ENCODE peak calls at places on chromosomes 11 and 22, in ten cellular contexts. V is GM12865, G is endodermal cell, M is A549, Q is GM06990, U is astrocyte of the spinal cord, S is tibial nerve, F is PC-3, K is fibroblast of lung, N is lower leg skin. L is an unnamed sample.

GRCh38 chr11:61546663-61547062 is 34.2 kb downstream of the SYT7 start:
- DNase-seq in K (no peak), V (no peak), U (no peak), G (no peak), M (no peak), S (no peak), N (no peak), F (no peak), Q (no peak), L (no peak)

GRCh38 chr11:90775573-90776165 is 552.8 kb upstream of the CHORDC1 start:
- DNase-seq in K (no peak), V (no peak), G (no peak), Q (no peak), N (no peak), F (no peak), S (no peak), M (no peak), U (no peak), L (no peak)

GRCh38 chr22:44369241-44369652 is 56.5 kb upstream of the SHISAL1 start:
- DNase-seq in S (no peak), Q (no peak), U (no peak), K (no peak), M (no peak), N (no peak), G (peak), V (no peak), F (no peak), L (no peak)

GRCh38 chr11:68832476-68833176 is 9.1 kb downstream of the CPT1A start:
- DNase-seq in K (no peak), N (no peak), M (no peak), V (no peak), U (no peak), S (no peak), G (peak), Q (no peak), F (no peak), L (no peak)

GRCh38 chr11:44946268-44946667 is 4.4 kb downstream of the TP53I11 start:
- DNase-seq in S (peak), Q (no peak), N (peak), U (no peak), V (no peak), M (no peak), K (no peak), F (no peak), G (no peak), L (no peak)

GRCh38 chr11:34331329-34331728 is 26.5 kb downstream of the ABTB2 start:
- DNase-seq in N (no peak), U (peak), G (no peak), V (no peak), M (peak), F (peak), S (no peak), K (peak), Q (no peak), L (no peak)

GRCh38 chr11:1394936-1395772 is 5.4 kb downstream of the BRSK2 start:
- DNase-seq in U (no peak), Q (no peak), V (no peak), M (no peak), K (no peak), S (no peak), G (no peak), F (no peak), N (no peak), L (no peak)

GRCh38 chr11:66915046-66915832 is 42.9 kb downstream of the PC start:
- DNase-seq in N (no peak), M (no peak), F (no peak), S (no peak), Q (no peak), K (no peak), G (peak), V (no peak), U (peak), L (no peak)

GRCh38 chr11:10659339-10660216 is 34.0 kb downstream of the IRAG1 start:
- DNase-seq in N (peak), F (peak), U (peak), G (no peak), S (peak), M (peak), K (peak), V (peak), Q (no peak), L (no peak)

GRCh38 chr11:114705280-114706024 is 27.1 kb downstream of the NXPE2 start:
- DNase-seq in F (no peak), M (no peak), V (no peak), S (peak), K (no peak), N (peak), Q (no peak), G (no peak), U (no peak), L (no peak)

GRCh38 chr11:117597083-117597482 is 199.9 kb downstream of the DSCAML1 start:
- DNase-seq in F (peak), K (peak), Q (no peak), V (peak), U (peak), M (peak), G (peak), S (no peak), N (no peak), L (no peak)

GRCh38 chr22:30386960-30387848 is at the start of gene RNF215:
- DNase-seq in K (peak), F (peak), N (peak), Q (peak), M (peak), U (peak), V (peak), G (peak), S (peak), L (peak)
- H3K4me3 ChIP-seq in K (peak), F (peak), N (peak), Q (peak), M (peak), U (peak), V (peak), G (peak), S (peak), L (peak)

GRCh38 chr22:39490135-39490798 is 11.8 kb upstream of the MIEF1 start:
- DNase-seq in G (peak), Q (no peak), F (peak), S (peak), K (peak), V (peak), N (peak), M (peak), U (peak), L (no peak)
- H3K4me3 ChIP-seq in G (no peak), Q (no peak), F (no peak), S (no peak), K (no peak), V (no peak), N (no peak), M (no peak), U (no peak), L (no peak)

GRCh38 chr11:17544181-17544622 is at the start of gene USH1C:
- DNase-seq in F (no peak), S (no peak), M (peak), K (no peak), Q (no peak), U (no peak), G (peak), N (no peak), V (no peak), L (no peak)

GRCh38 chr11:17546240-17546639 is 819 bp upstream of the OTOG start:
- DNase-seq in U (no peak), K (no peak), Q (no peak), N (no peak), F (no peak), G (no peak), M (no peak), S (no peak), V (no peak), L (no peak)

GRCh38 chr11:17547932-17548331 is 873 bp downstream of the OTOG start:
- DNase-seq in M (no peak), S (no peak), N (no peak), Q (no peak), V (no peak), G (peak), F (no peak), K (no peak), U (no peak), L (no peak)

GRCh38 chr11:17548444-17548843 is 1.4 kb downstream of the OTOG start:
- DNase-seq in G (peak), U (no peak), S (no peak), F (no peak), Q (no peak), N (no peak), K (no peak), V (no peak), M (peak), L (no peak)

GRCh38 chr11:17547051-17547577 is at the start of gene OTOG:
- DNase-seq in K (no peak), M (no peak), G (peak), V (no peak), U (no peak), Q (no peak), S (no peak), N (no peak), F (peak), L (no peak)
- H3K4me3 ChIP-seq in K (no peak), M (no peak), G (no peak), V (no peak), U (no peak), Q (no peak), S (no peak), N (no peak), F (no peak), L (no peak)

GRCh38 chr11:128588086-128588485 is 728 bp upstream of the ETS1 start:
- DNase-seq in N (no peak), V (no peak), Q (no peak), F (no peak), M (no peak), G (no peak), K (peak), U (no peak), S (no peak), L (no peak)
- H3K4me3 ChIP-seq in N (no peak), V (no peak), Q (no peak), F (no peak), M (no peak), G (no peak), K (no peak), U (no peak), S (no peak), L (no peak)

DNA sequence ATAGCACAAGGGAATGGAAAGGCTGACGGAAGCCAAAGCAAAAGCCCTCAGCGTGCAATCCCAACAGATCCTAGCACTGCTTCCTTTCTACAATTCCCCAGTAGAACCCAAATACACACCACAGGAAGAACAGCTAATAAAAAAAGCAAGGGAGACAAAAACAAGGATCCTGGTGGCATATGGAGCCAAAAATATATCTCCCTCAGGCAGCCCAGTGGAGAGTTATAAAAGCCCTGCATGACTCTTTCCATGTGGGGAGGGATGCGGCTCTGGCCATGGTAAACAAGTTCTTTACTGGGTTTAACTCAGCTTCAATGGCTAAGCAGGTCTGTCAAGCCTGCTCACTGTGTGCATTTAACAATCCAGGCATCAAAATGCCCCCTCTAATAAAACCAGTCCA is 88.1 kb downstream of the PIWIL4 start:
- DNase-seq in K (no peak), M (no peak), S (no peak), V (no peak), Q (no peak), N (no peak), U (no peak), F (no peak), G (peak), L (no peak)
- H3K4me3 ChIP-seq in K (no peak), M (no peak), S (no peak), V (no peak), Q (no peak), N (no peak), U (no peak), F (no peak), G (no peak), L (no peak)

L was measured in esophagus muscularis mucosa.